ENCODE peak calls at places on chromosomes 13 and 19, in four cellular contexts. One of them, this sample, is unnamed.
A peak's percentile ranks its signal among the peaks of the same experiment; 100 is the strongest.

GRCh38 chr19:40512473-40513344 is 45.9 kb downstream of the SPTBN4 start:
- DNase-seq in cardiac muscle cell: peak; percentile 33
- DNase-seq in left ventricle myocardium inferior: no peak
- DNase-seq in CD4-positive, alpha-beta memory T cell: no peak
- DNase-seq in this sample: no peak

GRCh38 chr19:33818426-33818825 is 21.8 kb downstream of the KCTD15 start:
- DNase-seq in CD4-positive, alpha-beta memory T cell: no peak
- DNase-seq in left ventricle myocardium inferior: no peak
- DNase-seq in cardiac muscle cell: no peak
- DNase-seq in this sample: no peak

GRCh38 chr13:92224052-92224821 is 825.8 kb downstream of the GPC5 start:
- DNase-seq in cardiac muscle cell: peak; percentile 99
- DNase-seq in left ventricle myocardium inferior: no peak
- DNase-seq in CD4-positive, alpha-beta memory T cell: no peak
- DNase-seq in this sample: no peak

GRCh38 chr13:41782086-41782485 is 178.8 kb downstream of the VWA8 start:
- DNase-seq in cardiac muscle cell: no peak
- DNase-seq in CD4-positive, alpha-beta memory T cell: no peak
- DNase-seq in left ventricle myocardium inferior: no peak
- DNase-seq in this sample: no peak

GRCh38 chr13:53010374-53011105 is 18.1 kb upstream of the OLFM4 start:
- DNase-seq in cardiac muscle cell: no peak
- DNase-seq in CD4-positive, alpha-beta memory T cell: no peak
- DNase-seq in left ventricle myocardium inferior: no peak
- DNase-seq in this sample: peak; percentile 62

GRCh38 chr19:42246143-42246868 is 3.9 kb upstream of the GSK3A start:
- DNase-seq in left ventricle myocardium inferior: peak; percentile 75
- DNase-seq in CD4-positive, alpha-beta memory T cell: no peak
- DNase-seq in cardiac muscle cell: peak; percentile 83
- DNase-seq in this sample: peak; percentile 75

GRCh38 chr13:98999635-98999952 is 21.7 kb upstream of the DOCK9 start:
- DNase-seq in cardiac muscle cell: peak; percentile 61
- DNase-seq in left ventricle myocardium inferior: no peak
- DNase-seq in CD4-positive, alpha-beta memory T cell: no peak
- DNase-seq in this sample: no peak

GRCh38 chr13:20340759-20341161 is 108.6 kb upstream of the GJB6 start:
- DNase-seq in CD4-positive, alpha-beta memory T cell: no peak
- DNase-seq in cardiac muscle cell: peak; percentile 56
- DNase-seq in left ventricle myocardium inferior: no peak
- DNase-seq in this sample: no peak

GRCh38 chr13:29454931-29455481 is 140.5 kb downstream of the SLC7A1 start:
- DNase-seq in left ventricle myocardium inferior: no peak
- DNase-seq in CD4-positive, alpha-beta memory T cell: no peak
- DNase-seq in cardiac muscle cell: peak; percentile 34
- DNase-seq in this sample: peak; percentile 41

GRCh38 chr19:17632577-17632976 is 55.6 kb downstream of the UNC13A start:
- DNase-seq in left ventricle myocardium inferior: no peak
- DNase-seq in cardiac muscle cell: no peak
- DNase-seq in CD4-positive, alpha-beta memory T cell: no peak
- DNase-seq in this sample: no peak

GRCh38 chr13:76853481-76853880 is 32.7 kb downstream of the KCTD12 start:
- DNase-seq in CD4-positive, alpha-beta memory T cell: no peak
- DNase-seq in left ventricle myocardium inferior: no peak
- DNase-seq in cardiac muscle cell: no peak
- DNase-seq in this sample: no peak

GRCh38 chr13:24606486-24607170 is 73.6 kb upstream of the ATP12A start:
- DNase-seq in CD4-positive, alpha-beta memory T cell: no peak
- DNase-seq in cardiac muscle cell: no peak
- DNase-seq in left ventricle myocardium inferior: no peak
- DNase-seq in this sample: no peak

GRCh38 chr19:23070353-23070781 is 46.5 kb upstream of the ZNF730 start:
- DNase-seq in left ventricle myocardium inferior: peak; percentile 46
- DNase-seq in cardiac muscle cell: peak; percentile 60
- DNase-seq in CD4-positive, alpha-beta memory T cell: no peak
- DNase-seq in this sample: peak; percentile 28

GRCh38 chr19:38507551-38508127 is 74.1 kb downstream of the RYR1 start:
- DNase-seq in cardiac muscle cell: no peak
- DNase-seq in CD4-positive, alpha-beta memory T cell: no peak
- DNase-seq in left ventricle myocardium inferior: no peak
- DNase-seq in this sample: no peak

GRCh38 chr13:27442071-27442647 is 8.2 kb downstream of the MTIF3 start:
- DNase-seq in left ventricle myocardium inferior: no peak
- DNase-seq in CD4-positive, alpha-beta memory T cell: peak; percentile 32
- DNase-seq in cardiac muscle cell: no peak
- DNase-seq in this sample: no peak

GRCh38 chr13:79805317-79805716 is 324.4 kb downstream of the NDFIP2 start:
- DNase-seq in left ventricle myocardium inferior: no peak
- DNase-seq in cardiac muscle cell: no peak
- DNase-seq in CD4-positive, alpha-beta memory T cell: no peak
- DNase-seq in this sample: no peak

GRCh38 chr19:23996549-23996948 is 81.9 kb downstream of the ZNF726 start:
- DNase-seq in cardiac muscle cell: no peak
- DNase-seq in left ventricle myocardium inferior: no peak
- DNase-seq in CD4-positive, alpha-beta memory T cell: no peak
- DNase-seq in this sample: no peak

GRCh38 chr19:49689133-49690072 is at the start of gene ADM5:
- DNase-seq in cardiac muscle cell: peak; percentile 20
- DNase-seq in left ventricle myocardium inferior: peak; percentile 50
- DNase-seq in CD4-positive, alpha-beta memory T cell: peak; percentile 19
- DNase-seq in this sample: peak; percentile 72

GRCh38 chr19:46603195-46603637 is 2.1 kb downstream of the CALM3 start:
- DNase-seq in CD4-positive, alpha-beta memory T cell: no peak
- DNase-seq in cardiac muscle cell: no peak
- DNase-seq in left ventricle myocardium inferior: no peak
- DNase-seq in this sample: peak; percentile 18

GRCh38 chr13:49553888-49554287 is 31.5 kb downstream of the RCBTB1 start:
- DNase-seq in cardiac muscle cell: no peak
- DNase-seq in left ventricle myocardium inferior: no peak
- DNase-seq in CD4-positive, alpha-beta memory T cell: no peak
- DNase-seq in this sample: no peak

GRCh38 chr13:37870895-37871550 is 1.5 kb upstream of the TRPC4 start:
- DNase-seq in CD4-positive, alpha-beta memory T cell: no peak
- DNase-seq in left ventricle myocardium inferior: no peak
- DNase-seq in cardiac muscle cell: peak; percentile 76
- DNase-seq in this sample: no peak

GRCh38 chr13:97810152-97810551 is 143.3 kb upstream of the IPO5 start:
- DNase-seq in cardiac muscle cell: peak; percentile 57
- DNase-seq in CD4-positive, alpha-beta memory T cell: no peak
- DNase-seq in left ventricle myocardium inferior: no peak
- DNase-seq in this sample: no peak

GRCh38 chr19:15450528-15450890 is 753 bp upstream of the WIZ start:
- DNase-seq in cardiac muscle cell: no peak
- DNase-seq in left ventricle myocardium inferior: no peak
- DNase-seq in CD4-positive, alpha-beta memory T cell: no peak
- DNase-seq in this sample: no peak

GRCh38 chr13:97880298-97880675 is 73.2 kb upstream of the IPO5 start:
- DNase-seq in CD4-positive, alpha-beta memory T cell: no peak
- DNase-seq in cardiac muscle cell: no peak
- DNase-seq in left ventricle myocardium inferior: no peak
- DNase-seq in this sample: no peak

GRCh38 chr19:16041571-16042386 is 34.5 kb upstream of the TPM4 start:
- DNase-seq in cardiac muscle cell: peak; percentile 76
- DNase-seq in left ventricle myocardium inferior: peak; percentile 81
- DNase-seq in CD4-positive, alpha-beta memory T cell: peak; percentile 60
- DNase-seq in this sample: peak; percentile 90

GRCh38 chr13:104436555-104436954 is 1370.3 kb upstream of the SLC10A2 start:
- DNase-seq in CD4-positive, alpha-beta memory T cell: no peak
- DNase-seq in left ventricle myocardium inferior: no peak
- DNase-seq in cardiac muscle cell: no peak
- DNase-seq in this sample: no peak

GRCh38 chr19:17969096-17969792 is 2.3 kb downstream of the KCNN1 start:
- DNase-seq in cardiac muscle cell: no peak
- DNase-seq in CD4-positive, alpha-beta memory T cell: no peak
- DNase-seq in left ventricle myocardium inferior: no peak
- DNase-seq in this sample: no peak

DNA sequence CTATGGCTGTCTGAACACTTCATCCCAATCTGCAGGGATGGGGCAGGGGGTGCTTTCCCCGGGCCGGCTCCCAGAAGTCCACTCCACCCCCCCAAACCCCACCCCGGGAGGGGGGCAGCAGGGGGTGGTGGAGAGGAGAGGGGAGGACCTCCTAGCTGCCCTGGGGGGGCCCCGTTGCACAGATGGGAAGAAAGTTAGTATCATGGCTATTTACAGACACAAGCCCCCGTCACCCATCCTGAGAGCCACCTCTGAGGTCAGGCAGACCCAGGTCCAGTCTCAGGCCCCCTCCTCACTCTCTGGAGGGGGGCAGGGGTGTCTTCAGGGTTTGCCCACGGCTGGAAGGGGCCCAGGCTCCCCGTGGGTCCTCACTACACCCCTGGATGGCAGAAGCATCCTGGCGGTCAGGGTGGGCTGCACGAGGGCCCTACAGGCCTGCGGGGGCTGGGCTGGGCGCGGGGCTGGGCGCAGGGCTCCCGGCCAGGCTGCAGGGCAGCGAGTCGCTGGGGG is 5.8 kb upstream of the REXO1 start:
- DNase-seq in cardiac muscle cell: no peak
- DNase-seq in left ventricle myocardium inferior: no peak
- DNase-seq in CD4-positive, alpha-beta memory T cell: no peak
- DNase-seq in this sample: no peak
- H3K4me1 ChIP-seq in cardiac muscle cell: peaks cover 42% of the 10 kb centered on the region
- H3K4me1 ChIP-seq in left ventricle myocardium inferior: peaks cover 73% of the 10 kb centered on the region
- H3K4me1 ChIP-seq in CD4-positive, alpha-beta memory T cell: peaks cover 77% of the 10 kb centered on the region
- H3K4me1 ChIP-seq in this sample: peaks cover 14% of the 10 kb centered on the region

DNA sequence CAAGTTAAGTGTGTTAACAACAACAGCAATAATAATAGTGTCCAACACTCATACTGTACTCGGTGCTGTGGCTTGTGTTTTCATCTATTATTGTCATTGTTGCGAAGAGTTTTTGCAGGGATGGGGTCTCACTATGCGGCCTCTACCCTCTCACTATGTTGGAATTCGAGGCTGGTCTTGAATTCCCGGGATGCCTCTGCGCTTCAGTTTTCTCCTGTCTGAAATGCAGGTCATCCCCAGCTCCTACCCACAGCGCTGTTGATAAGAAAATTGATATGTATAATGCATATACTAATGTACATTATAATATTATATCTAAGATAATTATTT is 4.9 kb upstream of the SBK3 start:
- DNase-seq in cardiac muscle cell: no peak
- DNase-seq in left ventricle myocardium inferior: no peak
- DNase-seq in CD4-positive, alpha-beta memory T cell: no peak
- DNase-seq in this sample: no peak
- H3K27ac ChIP-seq in cardiac muscle cell: no peak overlapping the region
- H3K27ac ChIP-seq in left ventricle myocardium inferior: no peak overlapping the region
- H3K27ac ChIP-seq in CD4-positive, alpha-beta memory T cell: no peak overlapping the region
- H3K27ac ChIP-seq in this sample: peak overlapping the region; percentile 83

GRCh38 chr19:29681422-29682235 is 16.4 kb downstream of the PLEKHF1 start:
- DNase-seq in CD4-positive, alpha-beta memory T cell: no peak
- DNase-seq in left ventricle myocardium inferior: no peak
- DNase-seq in cardiac muscle cell: peak; percentile 57
- DNase-seq in this sample: no peak

GRCh38 chr19:29679598-29680210 is 14.4 kb downstream of the PLEKHF1 start:
- DNase-seq in cardiac muscle cell: no peak
- DNase-seq in left ventricle myocardium inferior: no peak
- DNase-seq in CD4-positive, alpha-beta memory T cell: no peak
- DNase-seq in this sample: no peak

GRCh38 chr19:29680937-29681336 is 15.7 kb downstream of the PLEKHF1 start:
- DNase-seq in cardiac muscle cell: no peak
- DNase-seq in left ventricle myocardium inferior: no peak
- DNase-seq in CD4-positive, alpha-beta memory T cell: no peak
- DNase-seq in this sample: no peak

GRCh38 chr19:29678484-29679106 is 13.3 kb downstream of the PLEKHF1 start:
- DNase-seq in CD4-positive, alpha-beta memory T cell: no peak
- DNase-seq in left ventricle myocardium inferior: peak; percentile 86
- DNase-seq in cardiac muscle cell: no peak
- DNase-seq in this sample: no peak

DNA sequence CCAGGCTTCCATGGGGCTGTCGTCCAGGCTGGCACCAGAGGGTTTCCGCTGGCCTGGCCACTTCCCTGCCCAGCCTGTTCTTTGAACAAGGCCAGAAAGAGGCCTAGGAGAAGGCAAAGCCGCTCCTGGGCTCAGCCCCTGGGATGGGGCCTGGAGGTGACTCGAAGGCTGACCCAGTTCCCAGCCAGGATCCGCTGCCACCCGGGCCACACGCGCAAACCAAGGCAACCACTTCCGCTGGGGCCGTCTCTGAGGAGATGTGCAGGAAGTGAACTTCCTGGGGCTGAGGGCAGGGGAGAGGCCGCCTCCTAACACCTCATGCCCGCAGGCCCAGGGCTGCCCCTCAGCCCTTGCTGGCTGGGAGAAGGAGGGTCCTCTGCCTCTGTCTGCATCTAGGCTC is 15.2 kb downstream of the PLEKHF1 start:
- DNase-seq in cardiac muscle cell: no peak
- DNase-seq in CD4-positive, alpha-beta memory T cell: peak; percentile 83
- DNase-seq in left ventricle myocardium inferior: peak; percentile 53
- DNase-seq in this sample: no peak
- H3K4me1 ChIP-seq in cardiac muscle cell: no peaks in the 10 kb centered on the region
- H3K4me1 ChIP-seq in CD4-positive, alpha-beta memory T cell: peaks cover 76% of the 10 kb centered on the region
- H3K4me1 ChIP-seq in left ventricle myocardium inferior: peaks cover 78% of the 10 kb centered on the region
- H3K4me1 ChIP-seq in this sample: peaks cover 25% of the 10 kb centered on the region

DNA sequence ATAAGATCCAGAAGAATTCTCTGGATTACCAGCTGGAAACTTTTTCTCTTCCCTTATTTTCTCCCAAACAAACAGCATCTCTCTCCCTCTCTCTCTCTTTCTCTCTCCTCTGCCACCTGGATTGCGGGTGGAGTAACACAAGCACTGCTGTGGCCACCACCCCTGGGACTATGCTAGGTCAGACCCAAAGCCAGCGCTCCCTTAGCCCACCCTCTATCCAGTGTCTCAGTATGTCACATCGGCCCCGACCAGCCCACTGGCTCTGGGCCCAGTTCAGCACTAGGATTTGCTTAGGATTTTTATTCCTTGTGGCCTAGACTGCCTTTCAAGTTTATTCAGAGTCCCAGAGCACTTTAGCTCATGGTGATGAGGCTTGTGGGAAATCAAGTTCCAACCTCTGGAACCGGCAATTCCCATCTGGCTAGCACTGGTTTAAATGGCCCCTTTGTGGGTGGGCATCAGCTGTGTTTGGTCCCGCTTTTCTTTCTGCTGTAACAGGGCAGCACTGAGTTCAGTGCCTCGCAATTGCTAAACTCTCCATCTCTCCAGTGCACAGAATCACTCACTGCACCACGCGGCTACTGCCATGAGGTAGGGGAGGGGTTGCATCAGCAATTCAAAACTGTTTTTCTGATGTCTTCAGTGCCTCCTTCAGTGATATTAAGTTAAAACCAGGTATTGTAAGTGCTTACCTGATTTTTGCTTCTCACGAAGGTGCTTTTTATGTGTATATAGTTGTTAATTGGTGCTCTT is 1623.1 kb downstream of the SLITRK5 start:
- DNase-seq in CD4-positive, alpha-beta memory T cell: no peak
- DNase-seq in cardiac muscle cell: no peak
- DNase-seq in left ventricle myocardium inferior: no peak
- DNase-seq in this sample: no peak
- H3K27ac ChIP-seq in CD4-positive, alpha-beta memory T cell: no peak overlapping the region
- H3K27ac ChIP-seq in cardiac muscle cell: no peak overlapping the region
- H3K27ac ChIP-seq in left ventricle myocardium inferior: no peak overlapping the region
- H3K27ac ChIP-seq in this sample: no peak overlapping the region

This sample was measured in breast epithelium.